ENCODE peak calls at places on chromosomes 4 and X, in eight cellular contexts. R is suprapubic skin, C is tibial nerve, Y is K562, T is transverse colon, X is ovary, P is H1, I is stomach. L is an unnamed sample. For H3K4me1 and H3K9me3, the result is how much of the 10 kb centered on the place peaks cover.

GRCh38 chr4:107017681-107018321 is 18.3 kb downstream of the DKK2 start:
- DNase-seq in X (no peak), I (no peak), C (no peak), T (no peak), P (no peak), R (no peak), Y (no peak), L (no peak)

GRCh38 chrX:41025926-41026325 is 59.3 kb upstream of the USP9X start:
- DNase-seq in Y (peak), I (no peak), T (no peak), X (no peak), R (no peak), P (no peak), C (no peak), L (no peak)

GRCh38 chr4:13762126-13762525 is 134.6 kb upstream of the BOD1L1 start:
- DNase-seq in I (no peak), C (no peak), X (no peak), Y (no peak), T (no peak), R (no peak), P (no peak), L (no peak)

GRCh38 chr4:75841641-75842520 is 60.4 kb downstream of the PPEF2 start:
- DNase-seq in C (no peak), I (no peak), R (no peak), P (no peak), T (no peak), X (no peak), Y (peak), L (no peak)

GRCh38 chr4:79250887-79251286 is 75.0 kb downstream of the NAA11 start:
- DNase-seq in C (no peak), P (no peak), I (no peak), R (no peak), X (no peak), Y (no peak), T (no peak), L (no peak)

GRCh38 chr4:8534129-8534528 is 46.1 kb upstream of the GPR78 start:
- DNase-seq in C (no peak), I (peak), T (peak), Y (no peak), P (peak), R (no peak), X (peak), L (no peak)

GRCh38 chr4:48913346-48913745 is 6.8 kb upstream of the OCIAD2 start:
- DNase-seq in I (no peak), P (no peak), R (no peak), C (no peak), Y (no peak), X (no peak), T (no peak), L (no peak)

GRCh38 chrX:147476008-147476407 is 435.7 kb upstream of the FMR1 start:
- DNase-seq in X (no peak), C (no peak), I (no peak), T (peak), Y (no peak), P (no peak), R (no peak), L (no peak)

GRCh38 chr4:118732591-118733330 is 47.6 kb downstream of the METTL14 start:
- DNase-seq in C (no peak), R (no peak), I (no peak), P (no peak), T (no peak), Y (no peak), X (no peak), L (no peak)

GRCh38 chr4:156169861-156170260 is 216.2 kb upstream of the CTSO start:
- DNase-seq in P (no peak), X (no peak), Y (no peak), R (no peak), C (no peak), I (no peak), T (no peak), L (no peak)

GRCh38 chr4:168694669-168695068 is 197.8 kb downstream of the PALLD start:
- DNase-seq in X (no peak), Y (no peak), P (no peak), I (no peak), T (no peak), R (no peak), C (no peak), L (no peak)

GRCh38 chr4:113293043-113293560 is 243.6 kb downstream of the ANK2 start:
- DNase-seq in R (no peak), I (no peak), C (no peak), T (no peak), X (peak), P (no peak), Y (no peak), L (no peak)

GRCh38 chr4:56786955-56787354 is 34.5 kb downstream of the SPINK2 start:
- DNase-seq in Y (no peak), C (no peak), T (peak), I (peak), X (peak), R (no peak), P (no peak), L (no peak)

GRCh38 chr4:177554966-177555574 is 112.8 kb upstream of the AGA start:
- DNase-seq in X (no peak), I (no peak), T (peak), C (no peak), R (no peak), P (no peak), Y (peak), L (no peak)

GRCh38 chrX:119529355-119530276 is 35.6 kb downstream of the STEEP1 start:
- DNase-seq in Y (no peak), C (no peak), I (no peak), R (no peak), X (no peak), P (no peak), T (no peak), L (no peak)

GRCh38 chr4:123580981-123581664 is 184.5 kb downstream of the SPRY1 start:
- DNase-seq in X (no peak), Y (peak), R (no peak), T (no peak), P (no peak), C (no peak), I (no peak), L (no peak)

GRCh38 chr4:82589756-82590155 is 28.0 kb upstream of the TMEM150C start:
- DNase-seq in C (no peak), P (no peak), Y (no peak), T (no peak), I (no peak), R (no peak), X (no peak), L (no peak)

GRCh38 chr4:66294626-66295025 is 624.3 kb upstream of the EPHA5 start:
- DNase-seq in T (no peak), C (no peak), X (no peak), Y (no peak), I (no peak), P (no peak), R (no peak), L (no peak)

GRCh38 chr4:22712541-22712940 is 19.8 kb downstream of the GBA3 start:
- DNase-seq in C (no peak), X (no peak), T (no peak), I (no peak), R (no peak), Y (no peak), P (no peak), L (no peak)

GRCh38 chr4:8315343-8316250 is 46.0 kb downstream of the HTRA3 start:
- DNase-seq in C (peak), I (peak), T (peak), X (peak), Y (no peak), R (peak), P (no peak), L (no peak)

GRCh38 chr4:57110635-57111546 is 706 bp upstream of the IGFBP7 start:
- DNase-seq in I (peak), Y (peak), X (peak), T (peak), C (peak), R (no peak), P (no peak), L (peak)

GRCh38 chrX:103149652-103150051 is 56.7 kb upstream of the NXF3 start:
- DNase-seq in C (no peak), X (no peak), I (no peak), R (no peak), Y (no peak), P (no peak), T (no peak), L (no peak)

GRCh38 chr4:113057891-113058290 is 8.4 kb downstream of the ANK2 start:
- DNase-seq in X (no peak), I (no peak), R (no peak), C (no peak), Y (no peak), P (no peak), T (no peak), L (no peak)

GRCh38 chr4:105246712-105247111 is 100.0 kb downstream of the TET2 start:
- DNase-seq in P (no peak), X (no peak), C (no peak), Y (no peak), T (no peak), I (no peak), R (no peak), L (no peak)

GRCh38 chrX:24231169-24231568 is 81.6 kb downstream of the ZFX start:
- DNase-seq in I (no peak), T (no peak), C (peak), P (no peak), Y (peak), X (peak), R (no peak), L (no peak)

GRCh38 chr4:5708171-5708828 is at the start of gene EVC2:
- DNase-seq in T (peak), I (peak), Y (no peak), R (peak), C (peak), P (no peak), X (peak), L (no peak)

GRCh38 chr4:26452565-26453531 is 37.4 kb downstream of the CCKAR start:
- DNase-seq in C (no peak), R (no peak), X (no peak), T (no peak), Y (no peak), P (no peak), I (peak), L (peak)

GRCh38 chr4:182645511-182645910 is 271.7 kb downstream of the DCTD start:
- DNase-seq in I (no peak), Y (no peak), X (no peak), P (no peak), C (no peak), R (no peak), T (no peak), L (no peak)

GRCh38 chrX:103878466-103879151 is 46.6 kb upstream of the RAB9B start:
- DNase-seq in R (no peak), Y (no peak), I (no peak), X (no peak), P (no peak), T (no peak), C (no peak), L (no peak)

GRCh38 chrX:72105436-72105835 is 26.3 kb downstream of the RTL5 start:
- DNase-seq in X (no peak), Y (no peak), I (no peak), P (no peak), T (no peak), R (no peak), C (no peak), L (no peak)

DNA sequence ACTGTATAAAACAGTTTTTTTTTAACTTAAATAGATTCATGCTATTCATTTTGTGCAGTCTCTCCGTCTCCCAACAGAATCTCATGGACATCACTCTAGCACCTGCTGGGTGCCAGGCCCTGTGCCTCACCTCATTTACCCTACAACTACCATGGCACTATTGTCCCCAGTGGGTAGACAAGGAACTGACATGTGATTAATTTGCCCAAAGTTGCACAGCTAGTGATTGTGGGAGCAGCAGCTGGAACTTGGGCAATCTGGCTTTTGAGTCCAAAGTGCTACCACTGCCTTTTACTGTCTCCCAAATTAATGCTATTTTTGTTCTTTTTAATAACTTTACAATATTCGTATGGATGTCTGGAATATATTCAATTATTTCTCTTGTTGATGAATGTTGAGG is 11.2 kb upstream of the PGRMC2 start:
- DNase-seq in T (no peak), P (no peak), Y (no peak), X (no peak), C (no peak), I (no peak), R (no peak), L (no peak)
- TF ChIP-seq EP300 in T (no peak), P (no peak), Y (no peak), X (no peak), C (no peak), I (no peak), R (no peak), L (no peak)

GRCh38 chr4:184421558-184422155 is 52.7 kb downstream of the IRF2 start:
- DNase-seq in X (no peak), R (no peak), I (no peak), P (no peak), C (no peak), T (no peak), Y (no peak), L (no peak)
- H3K4me1 ChIP-seq in X (under half), R (under half), I (under half), P (under half), C (under half), T (under half), Y (under half), L (under half)

DNA sequence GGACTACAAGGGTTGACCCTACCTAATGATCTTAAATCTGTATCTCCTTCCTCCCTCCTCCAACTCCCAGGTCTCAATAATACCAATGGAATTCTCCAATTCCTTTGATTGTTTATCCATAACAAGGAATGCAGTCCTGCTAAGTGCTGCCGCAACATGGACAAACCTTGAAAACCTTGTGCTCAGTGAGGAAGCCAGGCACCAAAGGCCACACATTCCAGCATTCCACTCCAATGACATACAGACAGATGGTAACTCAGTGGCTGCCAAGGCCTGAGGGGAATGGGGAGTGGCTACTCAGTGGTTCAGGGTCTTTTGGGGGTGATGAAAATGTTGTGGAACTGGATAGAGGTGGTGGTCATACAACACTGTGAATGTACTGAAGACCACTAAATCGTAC is 10.4 kb downstream of the HAUS7 start:
- DNase-seq in T (no peak), C (no peak), Y (no peak), P (no peak), X (no peak), R (no peak), I (no peak), L (no peak)
- H3K9me3 ChIP-seq in T (under half), C (under half), Y (under half), P (under half), X (under half), R (under half), I (under half), L (under half)

GRCh38 chrX:22325091-22325490 is 52.4 kb downstream of the CBLL2 start:
- DNase-seq in I (no peak), Y (no peak), C (no peak), P (no peak), T (no peak), R (no peak), X (no peak), L (no peak)
- TF ChIP-seq EP300 in I (no peak), Y (no peak), C (no peak), P (no peak), T (no peak), R (no peak), X (no peak), L (no peak)

GRCh38 chr4:83855044-83855443 is 319.1 kb downstream of the GPAT3 start:
- DNase-seq in R (no peak), C (no peak), Y (no peak), X (no peak), I (no peak), T (no peak), P (no peak), L (peak)
- H3K4me1 ChIP-seq in R (under half), C (under half), Y (under half), X (under half), I (under half), T (under half), P (under half), L (under half)

GRCh38 chrX:145213504-145213903 is 33.8 kb upstream of the SPANXN1 start:
- DNase-seq in I (no peak), Y (no peak), C (no peak), R (no peak), X (no peak), T (no peak), P (no peak), L (no peak)
- H3K9me3 ChIP-seq in I (under half), Y (under half), C (under half), R (under half), X (under half), T (under half), P (under half), L (under half)